ENCODE peak calls at places on chromosome X, in four cellular contexts. One of them, this sample, is unnamed. For H3K27me3 and H3K36me3, the result is how much of the 10 kb centered on the place peaks cover.

GRCh38 chrX:23797371-23798128 is 14.6 kb downstream of the SAT1 start:
- DNase-seq in ovary: no peak
- DNase-seq in hepatocyte: peak
- DNase-seq in pancreas: no peak
- DNase-seq in this sample: no peak

GRCh38 chrX:30343206-30343605 is 34.0 kb upstream of the NR0B1 start:
- DNase-seq in ovary: no peak
- DNase-seq in hepatocyte: no peak
- DNase-seq in pancreas: no peak
- DNase-seq in this sample: no peak

GRCh38 chrX:107674480-107675364 is 46.4 kb downstream of the PRPS1 start:
- DNase-seq in ovary: peak
- DNase-seq in hepatocyte: peak
- DNase-seq in pancreas: no peak
- DNase-seq in this sample: no peak

GRCh38 chrX:3184176-3184930 is 143.1 kb downstream of the ARSF start:
- DNase-seq in ovary: no peak
- DNase-seq in hepatocyte: peak
- DNase-seq in pancreas: no peak
- DNase-seq in this sample: peak

GRCh38 chrX:109997786-109998452 is 5.0 kb upstream of the TMEM164 start:
- DNase-seq in ovary: no peak
- DNase-seq in hepatocyte: no peak
- DNase-seq in pancreas: no peak
- DNase-seq in this sample: no peak

GRCh38 chrX:110286126-110286525 is 31.8 kb downstream of the AMMECR1 start:
- DNase-seq in ovary: peak
- DNase-seq in hepatocyte: peak
- DNase-seq in pancreas: no peak
- DNase-seq in this sample: peak

GRCh38 chrX:55451990-55452824 is at the start of gene MAGEH1:
- DNase-seq in ovary: peak
- DNase-seq in hepatocyte: peak
- DNase-seq in pancreas: peak
- DNase-seq in this sample: peak

GRCh38 chrX:4547218-4547836 is 833.9 kb upstream of the PRKX start:
- DNase-seq in ovary: peak
- DNase-seq in hepatocyte: peak
- DNase-seq in pancreas: peak
- DNase-seq in this sample: no peak

GRCh38 chrX:129777218-129777768 is 2.5 kb upstream of the SASH3 start:
- DNase-seq in ovary: no peak
- DNase-seq in hepatocyte: no peak
- DNase-seq in pancreas: no peak
- DNase-seq in this sample: no peak

GRCh38 chrX:140712413-140713173 is 3.0 kb downstream of the LINC00632 start:
- DNase-seq in ovary: peak
- DNase-seq in hepatocyte: peak
- DNase-seq in pancreas: peak
- DNase-seq in this sample: no peak

GRCh38 chrX:133961046-133961445 is 24.3 kb downstream of the GPC3 start:
- DNase-seq in ovary: no peak
- DNase-seq in hepatocyte: no peak
- DNase-seq in pancreas: no peak
- DNase-seq in this sample: no peak

GRCh38 chrX:121259170-121259569 is 211.8 kb downstream of the GLUD2 start:
- DNase-seq in ovary: no peak
- DNase-seq in hepatocyte: no peak
- DNase-seq in pancreas: no peak
- DNase-seq in this sample: no peak

GRCh38 chrX:30060718-30061117 is 154.6 kb upstream of the MAGEB2 start:
- DNase-seq in ovary: no peak
- DNase-seq in hepatocyte: peak
- DNase-seq in pancreas: no peak
- DNase-seq in this sample: no peak

GRCh38 chrX:15525664-15526416 is 25.2 kb downstream of the BMX start:
- DNase-seq in ovary: no peak
- DNase-seq in hepatocyte: no peak
- DNase-seq in pancreas: no peak
- DNase-seq in this sample: no peak

GRCh38 chrX:2710041-2710471 is 19.0 kb downstream of the CD99 start:
- DNase-seq in ovary: no peak
- DNase-seq in hepatocyte: peak
- DNase-seq in pancreas: no peak
- DNase-seq in this sample: peak

GRCh38 chrX:72304877-72305276 is 837 bp downstream of the CITED1 start:
- DNase-seq in ovary: no peak
- DNase-seq in hepatocyte: no peak
- DNase-seq in pancreas: no peak
- DNase-seq in this sample: no peak

GRCh38 chrX:31279359-31279758 is 207.5 kb upstream of the FTHL17 start:
- DNase-seq in ovary: no peak
- DNase-seq in hepatocyte: peak
- DNase-seq in pancreas: no peak
- DNase-seq in this sample: no peak

GRCh38 chrX:151982217-151982616 is 7.7 kb upstream of the GABRE start:
- DNase-seq in ovary: no peak
- DNase-seq in hepatocyte: peak
- DNase-seq in pancreas: no peak
- DNase-seq in this sample: peak

GRCh38 chrX:139931646-139932076 is 1.2 kb downstream of the ATP11C start:
- DNase-seq in ovary: no peak
- DNase-seq in hepatocyte: no peak
- DNase-seq in pancreas: no peak
- DNase-seq in this sample: no peak

GRCh38 chrX:150036181-150036580 is 97.9 kb upstream of the EOLA2 start:
- DNase-seq in ovary: no peak
- DNase-seq in hepatocyte: no peak
- DNase-seq in pancreas: no peak
- DNase-seq in this sample: no peak

GRCh38 chrX:74656079-74656745 is 41.8 kb upstream of the RLIM start:
- DNase-seq in ovary: no peak
- DNase-seq in hepatocyte: no peak
- DNase-seq in pancreas: no peak
- DNase-seq in this sample: no peak

GRCh38 chrX:23501974-23502373 is 165.3 kb upstream of the PRDX4 start:
- DNase-seq in ovary: no peak
- DNase-seq in hepatocyte: no peak
- DNase-seq in pancreas: no peak
- DNase-seq in this sample: no peak

DNA sequence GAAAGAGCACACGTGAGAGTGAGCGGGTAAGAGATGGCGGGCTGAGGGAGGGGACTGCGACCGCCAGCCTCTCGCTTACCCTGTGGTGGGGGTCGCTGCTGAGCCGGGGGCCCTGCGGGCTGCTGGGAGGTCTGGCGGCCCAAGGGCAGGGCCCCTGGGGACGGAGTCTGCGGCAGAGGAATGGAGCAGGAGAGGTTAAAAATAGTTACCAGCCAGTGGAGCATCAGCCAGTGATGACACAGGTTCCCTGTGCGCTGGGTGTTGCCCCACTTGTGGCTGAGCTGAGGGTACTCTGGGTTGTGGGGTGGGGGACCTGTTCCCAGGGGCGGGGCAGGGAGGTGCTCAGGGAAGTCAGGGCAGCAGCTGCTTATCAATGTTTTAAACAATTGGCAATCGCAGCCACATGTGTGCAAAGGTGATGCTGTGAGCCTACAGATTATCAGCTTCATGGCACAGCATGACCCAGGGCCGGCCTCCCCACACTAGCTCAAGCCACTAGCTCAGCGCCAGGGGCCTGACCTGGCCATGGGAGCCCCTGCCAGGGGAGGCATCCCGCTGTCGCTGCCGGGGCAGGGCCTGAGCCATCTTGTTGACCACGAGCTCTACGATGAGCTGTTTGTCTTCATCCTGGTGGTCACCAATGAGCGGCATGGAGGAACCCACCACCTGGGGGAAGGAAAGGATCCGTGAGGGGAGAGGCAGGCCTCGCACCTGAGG is 7.5 kb upstream of the TIMP1 start:
- DNase-seq in ovary: no peak
- DNase-seq in hepatocyte: no peak
- DNase-seq in pancreas: no peak
- DNase-seq in this sample: no peak
- TF ChIP-seq CTCF in ovary: no peak
- TF ChIP-seq CTCF in hepatocyte: no peak
- TF ChIP-seq CTCF in pancreas: no peak
- TF ChIP-seq CTCF in this sample: no peak

GRCh38 chrX:71181558-71181909 is 36.9 kb downstream of the NLGN3 start:
- DNase-seq in ovary: peak
- DNase-seq in hepatocyte: no peak
- DNase-seq in pancreas: no peak
- DNase-seq in this sample: no peak

GRCh38 chrX:71181910-71182799 is 37.5 kb downstream of the NLGN3 start:
- DNase-seq in ovary: peak
- DNase-seq in hepatocyte: peak
- DNase-seq in pancreas: peak
- DNase-seq in this sample: peak

GRCh38 chrX:71175531-71175930 is 30.9 kb downstream of the NLGN3 start:
- DNase-seq in ovary: no peak
- DNase-seq in hepatocyte: no peak
- DNase-seq in pancreas: no peak
- DNase-seq in this sample: no peak

GRCh38 chrX:71177327-71177726 is 32.7 kb downstream of the NLGN3 start:
- DNase-seq in ovary: no peak
- DNase-seq in hepatocyte: no peak
- DNase-seq in pancreas: no peak
- DNase-seq in this sample: no peak

DNA sequence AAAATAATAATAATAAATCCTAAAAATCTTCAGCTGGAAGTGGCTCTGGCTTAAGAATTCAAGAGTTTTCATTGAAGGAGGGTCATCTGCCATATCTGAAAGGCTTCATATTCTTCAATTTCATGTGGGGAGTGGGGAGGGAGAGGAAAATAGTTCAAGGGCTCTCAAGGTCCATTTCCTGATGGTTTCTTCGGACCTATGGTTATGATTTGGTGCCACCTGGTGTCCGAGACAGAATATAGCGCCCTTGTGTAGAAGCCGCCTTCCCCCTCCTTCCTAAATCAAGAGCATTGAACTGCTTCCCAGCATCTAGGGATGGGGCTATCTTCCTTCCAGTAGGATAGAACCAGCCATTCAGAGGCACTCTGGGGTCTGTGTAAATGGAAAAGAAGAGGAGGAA is 34.3 kb downstream of the NLGN3 start:
- DNase-seq in ovary: peak
- DNase-seq in hepatocyte: peak
- DNase-seq in pancreas: no peak
- DNase-seq in this sample: no peak
- H3K27me3 ChIP-seq in ovary: under half
- H3K27me3 ChIP-seq in hepatocyte: under half
- H3K27me3 ChIP-seq in pancreas: under half
- H3K27me3 ChIP-seq in this sample: under half

GRCh38 chrX:97011540-97011939 is 127.8 kb downstream of the RPA4 start:
- DNase-seq in ovary: no peak
- DNase-seq in hepatocyte: no peak
- DNase-seq in pancreas: no peak
- DNase-seq in this sample: no peak
- H3K36me3 ChIP-seq in ovary: under half
- H3K36me3 ChIP-seq in hepatocyte: under half
- H3K36me3 ChIP-seq in pancreas: under half
- H3K36me3 ChIP-seq in this sample: under half

GRCh38 chrX:16603822-16604221 is 46.1 kb upstream of the S100G start:
- DNase-seq in ovary: no peak
- DNase-seq in hepatocyte: peak
- DNase-seq in pancreas: no peak
- DNase-seq in this sample: no peak

GRCh38 chrX:16601885-16602284 is 48.1 kb upstream of the S100G start:
- DNase-seq in ovary: no peak
- DNase-seq in hepatocyte: no peak
- DNase-seq in pancreas: no peak
- DNase-seq in this sample: no peak

GRCh38 chrX:16606142-16606720 is 43.7 kb upstream of the S100G start:
- DNase-seq in ovary: no peak
- DNase-seq in hepatocyte: no peak
- DNase-seq in pancreas: no peak
- DNase-seq in this sample: no peak

GRCh38 chrX:16610121-16610565 is 39.8 kb upstream of the S100G start:
- DNase-seq in ovary: no peak
- DNase-seq in hepatocyte: no peak
- DNase-seq in pancreas: no peak
- DNase-seq in this sample: peak

GRCh38 chrX:16604300-16604699 is 45.7 kb upstream of the S100G start:
- DNase-seq in ovary: no peak
- DNase-seq in hepatocyte: no peak
- DNase-seq in pancreas: no peak
- DNase-seq in this sample: no peak
- TF ChIP-seq CTCF in ovary: no peak
- TF ChIP-seq CTCF in hepatocyte: no peak
- TF ChIP-seq CTCF in pancreas: no peak
- TF ChIP-seq CTCF in this sample: no peak

This sample was measured in BJ.